ENCODE peak calls at places on chromosomes 11 and 22, in five cellular contexts. Y is choroid plexus epithelial cell, F is cardiac fibroblast, Z is AG04450, A is BJ. W is an unnamed sample.

GRCh38 chr11:67269401-67270255 is 3.4 kb downstream of the GRK2 start:
- DNase-seq in F (no peak), Z (no peak), A (no peak), Y (no peak), W (no peak)

GRCh38 chr11:1341928-1342524 is 32.6 kb upstream of the TOLLIP start:
- DNase-seq in A (no peak), Y (peak; percentile 53), F (peak; percentile 77), Z (no peak), W (no peak)

GRCh38 chr22:32562916-32563315 is 88.3 kb downstream of the FBXO7 start:
- DNase-seq in Z (no peak), F (no peak), A (no peak), Y (no peak), W (no peak)

GRCh38 chr11:66981976-66982578 is 7.0 kb downstream of the C11orf86 start:
- DNase-seq in F (peak; percentile 85), Z (peak; percentile 65), Y (peak; percentile 89), A (peak; percentile 66), W (no peak)

GRCh38 chr11:44812971-44813370 is 86.2 kb downstream of the TSPAN18 start:
- DNase-seq in Y (no peak), Z (no peak), F (no peak), A (no peak), W (no peak)

GRCh38 chr11:102230186-102230585 is 87.1 kb upstream of the BIRC3 start:
- DNase-seq in A (no peak), Z (no peak), Y (no peak), F (no peak), W (no peak)

GRCh38 chr11:131579932-131580387 is 209.5 kb downstream of the NTM start:
- DNase-seq in Y (peak; percentile 61), A (no peak), F (peak; percentile 6), Z (no peak), W (no peak)

GRCh38 chr11:78380615-78381029 is 37.0 kb downstream of the GAB2 start:
- DNase-seq in F (peak; percentile 82), A (peak; percentile 22), Y (peak; percentile 70), Z (peak; percentile 33), W (no peak)

GRCh38 chr22:23970201-23970641 is 3.5 kb downstream of the DDTL start:
- DNase-seq in A (no peak), Y (no peak), F (no peak), Z (no peak), W (no peak)

GRCh38 chr11:130070829-130071205 is 1.1 kb downstream of the APLP2 start:
- DNase-seq in A (no peak), Y (peak; percentile 61), Z (no peak), F (peak; percentile 33), W (no peak)

GRCh38 chr11:134907636-134908035 is 495.6 kb upstream of the B3GAT1 start:
- DNase-seq in Z (no peak), F (no peak), A (no peak), Y (no peak), W (no peak)

DNA sequence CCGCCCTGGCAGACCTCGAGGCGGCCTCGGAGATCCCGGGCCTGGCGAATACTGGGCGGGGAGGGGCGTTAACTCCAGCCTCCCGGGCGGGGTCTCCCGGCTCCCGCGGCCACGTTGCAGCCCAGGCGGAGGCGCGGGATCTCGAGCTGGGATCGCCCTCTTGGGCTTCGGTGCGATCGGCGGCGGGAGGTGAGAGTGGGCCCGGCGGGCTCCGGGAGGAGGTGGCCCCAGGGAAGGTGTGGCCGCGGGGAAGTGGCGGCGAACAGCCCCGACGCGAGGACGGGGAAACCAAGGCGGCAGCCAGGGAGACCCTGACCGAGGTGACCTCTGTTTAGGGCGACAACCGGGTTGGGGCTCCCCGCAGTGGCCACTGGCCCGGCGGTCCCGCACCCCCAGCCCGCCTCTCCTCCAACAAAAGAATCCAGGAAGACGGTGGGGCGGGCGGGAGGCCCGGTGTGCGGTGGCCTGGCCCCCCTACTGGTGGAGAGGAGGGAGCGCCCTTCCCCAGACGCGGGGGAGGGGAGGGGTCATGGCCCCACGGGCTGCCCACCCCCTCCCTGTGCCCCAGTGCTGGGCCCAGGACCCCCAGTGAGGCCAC is at the start of gene PHETA2:
- DNase-seq in A (no peak), F (peak; percentile 60), Y (peak; percentile 61), Z (no peak), W (no peak)
- H3K4me3 ChIP-seq in A (peak within 1 kb of the TSS; percentile 82), F (peak within 1 kb of the TSS; percentile 65), Y (peak within 1 kb of the TSS; percentile 87), Z (peak within 1 kb of the TSS; percentile 68), W (peak within 1 kb of the TSS; percentile 63)

DNA sequence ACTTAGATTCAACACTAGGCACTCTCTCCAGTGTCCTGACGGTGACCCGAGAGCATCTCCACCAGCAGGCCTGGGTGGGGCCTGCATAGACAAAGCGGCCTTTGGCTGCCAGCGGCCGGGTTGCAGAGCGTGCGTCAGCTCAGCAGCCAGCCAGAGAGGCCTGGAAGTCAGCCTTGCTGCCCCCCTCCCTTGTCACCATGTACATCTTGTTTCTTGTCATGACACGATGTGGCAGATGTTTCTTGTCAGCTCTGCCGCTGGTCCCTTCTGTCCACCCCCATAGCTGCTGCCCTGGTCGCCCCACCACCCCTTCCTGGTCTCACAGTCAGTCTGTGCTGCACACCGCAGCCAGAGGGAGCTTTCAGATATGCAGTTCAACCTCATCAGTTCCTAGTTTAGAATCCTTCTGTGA is 33.1 kb upstream of the CBX7 start:
- DNase-seq in Y (peak; percentile 46), Z (no peak), F (peak; percentile 93), A (peak; percentile 33), W (no peak)
- TF ChIP-seq CTCF in Y (peak; percentile 62), Z (peak; percentile 48), F (peak; percentile 51), A (peak; percentile 75), W (no peak)

DNA sequence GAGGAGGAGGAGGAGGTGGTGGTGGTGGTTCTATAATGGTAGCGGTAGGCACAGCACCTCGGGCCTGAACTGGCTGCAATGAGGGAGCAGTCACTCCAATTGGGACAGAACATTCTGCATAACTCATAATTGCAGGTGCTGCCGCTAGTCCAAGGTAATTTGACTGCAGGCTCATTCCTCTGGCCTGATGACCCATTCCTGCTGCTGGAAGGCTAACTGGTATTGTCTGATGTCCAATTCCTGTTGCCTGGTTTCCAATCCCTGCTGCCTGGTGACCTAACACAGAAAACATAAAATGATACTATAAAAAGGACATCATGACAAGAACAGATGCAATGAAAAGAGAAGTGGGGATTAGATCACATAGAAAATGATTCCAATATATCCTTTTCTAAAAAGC is 7.9 kb upstream of the AGBL2 start:
- DNase-seq in Z (no peak), F (no peak), A (no peak), Y (no peak), W (no peak)
- H3K4me3 ChIP-seq in Z (no peak overlapping the region), F (no peak overlapping the region), A (no peak overlapping the region), Y (no peak overlapping the region), W (no peak overlapping the region)

GRCh38 chr11:116500002-116500832 is 272.6 kb downstream of the BUD13 start:
- DNase-seq in Z (no peak), A (no peak), Y (no peak), F (no peak), W (no peak)
- TF ChIP-seq CTCF in Z (no peak), A (no peak), Y (no peak), F (no peak), W (no peak)

GRCh38 chr22:28940441-28940840 is 57.1 kb downstream of the ZNRF3 start:
- DNase-seq in Z (no peak), Y (no peak), F (no peak), A (no peak), W (no peak)

GRCh38 chr22:28938286-28938833 is 55.0 kb downstream of the ZNRF3 start:
- DNase-seq in Y (no peak), Z (no peak), A (no peak), F (no peak), W (no peak)

GRCh38 chr22:28939932-28940331 is 56.6 kb downstream of the ZNRF3 start:
- DNase-seq in A (no peak), Y (no peak), F (no peak), Z (no peak), W (no peak)

GRCh38 chr22:28937206-28938025 is 54.0 kb downstream of the ZNRF3 start:
- DNase-seq in A (no peak), Z (no peak), Y (no peak), F (no peak), W (no peak)

DNA sequence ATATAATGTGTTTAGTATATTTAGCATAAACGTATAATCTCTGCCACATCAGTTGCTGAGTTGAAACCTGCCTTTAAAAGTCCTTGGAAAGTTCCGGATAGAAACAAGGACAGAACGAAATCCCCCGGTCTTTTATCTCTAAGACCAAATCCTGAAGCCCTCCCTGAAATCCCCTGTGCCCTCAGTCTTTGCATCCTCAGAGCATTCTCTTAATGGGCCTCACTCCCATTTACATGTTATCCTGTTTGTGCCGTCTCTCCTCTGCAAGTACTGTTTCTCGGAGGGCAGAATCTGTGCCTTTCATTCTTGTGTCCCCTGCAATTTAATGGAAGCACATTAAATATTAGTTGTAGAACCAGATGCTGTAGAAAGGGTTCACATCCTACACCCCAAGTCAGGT is 56.0 kb downstream of the ZNRF3 start:
- DNase-seq in F (no peak), Y (no peak), A (no peak), Z (no peak), W (no peak)
- H3K4me3 ChIP-seq in F (no peak overlapping the region), Y (no peak overlapping the region), A (no peak overlapping the region), Z (no peak overlapping the region), W (no peak overlapping the region)

DNA sequence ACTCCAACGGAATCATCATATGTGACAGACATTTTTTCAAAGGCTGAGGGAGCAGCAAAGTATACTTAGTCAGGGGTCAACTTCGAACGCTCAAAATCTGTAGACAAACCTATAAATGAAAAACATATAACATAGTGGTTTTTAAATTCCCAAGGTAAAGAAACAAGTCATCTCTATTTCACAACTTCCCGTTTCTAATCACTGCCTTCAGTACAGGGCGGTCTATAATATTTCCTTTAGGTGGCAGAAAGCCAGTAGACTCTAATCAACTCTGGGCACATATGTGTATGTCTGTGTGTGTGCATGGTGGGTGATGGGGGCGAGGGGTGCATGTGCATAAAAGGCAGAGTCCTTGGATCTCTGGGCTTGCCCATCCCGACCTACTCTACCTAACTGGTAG is 55.0 kb upstream of the ARFGAP3 start:
- DNase-seq in Y (peak; percentile 38), A (no peak), F (peak; percentile 29), Z (no peak), W (no peak)
- TF ChIP-seq CTCF in Y (no peak), A (no peak), F (no peak), Z (no peak), W (no peak)

GRCh38 chr11:123702137-123702536 is 39.3 kb downstream of the ZNF202 start:
- DNase-seq in Z (no peak), Y (no peak), F (peak; percentile 17), A (no peak), W (no peak)
- H3K4me3 ChIP-seq in Z (no peak overlapping the region), Y (no peak overlapping the region), F (no peak overlapping the region), A (no peak overlapping the region), W (no peak overlapping the region)

GRCh38 chr11:35555238-35555887 is 29.9 kb upstream of the PAMR1 start:
- DNase-seq in Y (peak; percentile 44), F (no peak), A (no peak), Z (no peak), W (no peak)
- TF ChIP-seq CTCF in Y (no peak), F (no peak), A (no peak), Z (no peak), W (no peak)

GRCh38 chr11:12842933-12843636 is 166.0 kb upstream of the RASSF10 start:
- DNase-seq in F (peak; percentile 86), A (no peak), Y (no peak), Z (no peak), W (no peak)
- H3K4me3 ChIP-seq in F (no peak overlapping the region), A (no peak overlapping the region), Y (no peak overlapping the region), Z (no peak overlapping the region), W (no peak overlapping the region)

W was measured in epithelial cell of proximal tubule.